ENCODE peak calls at places on chromosomes 7 and 10, in nine cellular contexts. R is hypothalamus; X is effector CD4-positive, alpha-beta T cell; O is germinal center; N is omental fat pad; Y is esophagus squamous epithelium; W is anterior cingulate cortex; L is neural crest cell; F is B cell. E is an unnamed sample.

GRCh38 chr10:68233045-68233444 is 1.1 kb upstream of the ATOH7 start:
- DNase-seq in O (no peak), R (no peak), W (no peak), F (no peak), L (no peak), X (no peak), Y (no peak), N (no peak), E (no peak)

GRCh38 chr10:63829020-63829419 is 307.8 kb downstream of the REEP3 start:
- DNase-seq in Y (no peak), O (no peak), W (no peak), F (no peak), N (no peak), X (no peak), L (no peak), R (no peak), E (no peak)

GRCh38 chr10:52437205-52437646 is 123.1 kb downstream of the DKK1 start:
- DNase-seq in F (no peak), Y (no peak), O (peak; percentile 7), N (no peak), L (no peak), R (no peak), W (no peak), X (no peak), E (peak; percentile 4)

GRCh38 chr10:48985621-48986158 is 46.0 kb upstream of the LRRC18 start:
- DNase-seq in Y (no peak), F (no peak), W (no peak), X (no peak), N (no peak), O (no peak), L (no peak), R (no peak), E (no peak)

GRCh38 chr10:82653244-82653933 is 778.4 kb downstream of the NRG3 start:
- DNase-seq in L (no peak), W (no peak), F (no peak), R (no peak), N (no peak), O (no peak), Y (no peak), X (no peak), E (no peak)

GRCh38 chr10:115129752-115130151 is 36.6 kb downstream of the ATRNL1 start:
- DNase-seq in F (peak; percentile 35), R (no peak), N (no peak), Y (no peak), X (no peak), O (peak; percentile 5), W (no peak), L (no peak), E (no peak)

GRCh38 chr10:1420663-1421362 is 316.5 kb downstream of the ADARB2 start:
- DNase-seq in O (peak; percentile 78), N (no peak), W (peak; percentile 16), L (peak; percentile 82), R (peak; percentile 64), X (no peak), Y (no peak), F (peak; percentile 89), E (peak; percentile 73)

GRCh38 chr10:27844223-27844622 is 98.6 kb upstream of the MKX start:
- DNase-seq in F (no peak), X (no peak), R (no peak), O (no peak), W (no peak), N (no peak), L (no peak), Y (no peak), E (no peak)

GRCh38 chr10:92834981-92835380 is 13.3 kb upstream of the EXOC6 start:
- DNase-seq in L (no peak), N (no peak), R (no peak), O (no peak), W (no peak), Y (no peak), F (no peak), X (no peak), E (no peak)

GRCh38 chr7:38656976-38657375 is 25.8 kb upstream of the AMPH start:
- DNase-seq in R (no peak), O (no peak), X (no peak), W (no peak), N (no peak), L (no peak), F (no peak), Y (no peak), E (no peak)

GRCh38 chr7:42198974-42199668 is 37.9 kb downstream of the GLI3 start:
- DNase-seq in N (no peak), O (no peak), F (no peak), X (no peak), L (no peak), Y (no peak), W (no peak), R (no peak), E (no peak)

GRCh38 chr7:101518348-101518747 is 110.7 kb downstream of the MYL10 start:
- DNase-seq in N (no peak), L (no peak), W (no peak), O (no peak), R (no peak), F (no peak), Y (no peak), X (no peak), E (no peak)

GRCh38 chr7:117296066-117296465 is 26.8 kb downstream of the WNT2 start:
- DNase-seq in W (no peak), L (no peak), F (no peak), N (no peak), R (no peak), X (no peak), Y (no peak), O (no peak), E (no peak)

GRCh38 chr10:123470570-123470969 is 195.6 kb upstream of the GPR26 start:
- DNase-seq in F (no peak), O (no peak), L (no peak), R (no peak), Y (no peak), W (no peak), X (no peak), N (no peak), E (no peak)

GRCh38 chr10:127563718-127564553 is 14.8 kb downstream of the NPS start:
- DNase-seq in N (no peak), X (no peak), Y (no peak), W (no peak), L (peak; percentile 30), F (peak; percentile 19), R (no peak), O (peak; percentile 23), E (no peak)

GRCh38 chr10:68550747-68551411 is 9.3 kb upstream of the TET1 start:
- DNase-seq in X (no peak), Y (no peak), L (peak; percentile 35), O (peak; percentile 52), W (no peak), R (peak; percentile 26), N (no peak), F (peak; percentile 53), E (peak; percentile 75)

GRCh38 chr10:127694580-127695193 is 42.3 kb upstream of the FOXI2 start:
- DNase-seq in Y (no peak), X (no peak), F (no peak), N (no peak), R (no peak), O (peak; percentile 48), W (no peak), L (peak; percentile 66), E (peak; percentile 26)

GRCh38 chr10:132574783-132575319 is 37.3 kb downstream of the INPP5A start:
- DNase-seq in W (no peak), Y (no peak), R (no peak), F (peak; percentile 14), O (no peak), N (no peak), L (no peak), X (no peak), E (no peak)

GRCh38 chr7:66727058-66727457 is 13.5 kb upstream of the RABGEF1 start:
- DNase-seq in Y (no peak), F (no peak), W (no peak), X (no peak), N (no peak), O (no peak), R (no peak), L (no peak), E (no peak)

GRCh38 chr10:70379581-70380176 is 2.7 kb downstream of the LRRC20 start:
- DNase-seq in R (no peak), L (no peak), N (no peak), X (no peak), F (no peak), O (peak; percentile 70), W (no peak), Y (no peak), E (peak; percentile 54)